ENCODE peak calls at places on chromosomes 2 and 18, in eight cellular contexts. H is activated gamma-delta T cell treated with Interleukin-2 at 50 U/mL for 16 hours; R is D341Med; E is stimulated activated CD8-positive, alpha-beta memory T cell treated with anti-CD3 and anti-CD28 coated beads, Interleukin-2, amount 100 ng/mL, for 48 hours; P is M059J; I is GF-D8; X is CD8-positive, alpha-beta T cell; W is H7. B is an unnamed sample.
A peak's percentile ranks its signal among the peaks of the same experiment; 100 is the strongest.

GRCh38 chr18:63142502-63143045 is 177.0 kb downstream of the BCL2 start:
- DNase-seq in H (no peak), R (no peak), E (no peak), P (no peak), I (no peak), X (no peak), W (no peak), B (no peak)

GRCh38 chr18:11398625-11399024 is 210.8 kb upstream of the SLC35G4 start:
- DNase-seq in H (no peak), R (no peak), E (no peak), P (peak; percentile 33), I (no peak), X (no peak), W (no peak), B (no peak)

GRCh38 chr2:51996569-51996917 is 964.6 kb upstream of the NRXN1 start:
- DNase-seq in H (no peak), R (no peak), E (no peak), P (no peak), I (no peak), X (no peak), W (no peak), B (no peak)

GRCh38 chr2:226664140-226664539 is 135.5 kb downstream of the IRS1 start:
- DNase-seq in H (no peak), R (no peak), E (no peak), P (peak; percentile 72), I (no peak), X (no peak), W (no peak), B (no peak)

GRCh38 chr2:60294901-60295590 is 258.4 kb downstream of the BCL11A start:
- DNase-seq in H (no peak), R (no peak), E (no peak), P (no peak), I (no peak), X (no peak), W (peak; percentile 54), B (no peak)

GRCh38 chr2:134919360-134920210 is 963 bp downstream of the CCNT2 start:
- DNase-seq in H (peak; percentile 30), R (no peak), E (peak; percentile 34), P (peak; percentile 45), I (no peak), X (no peak), W (peak; percentile 22), B (no peak)

GRCh38 chr2:26840937-26841610 is 6.9 kb upstream of the DPYSL5 start:
- DNase-seq in H (no peak), R (peak; percentile 59), E (no peak), P (no peak), I (peak; percentile 17), X (no peak), W (no peak), B (no peak)

GRCh38 chr2:129606496-129607270 is 372.8 kb upstream of the RAB6C start:
- DNase-seq in H (no peak), R (no peak), E (no peak), P (no peak), I (no peak), X (no peak), W (no peak), B (peak; percentile 38)

GRCh38 chr2:27720004-27720551 is 51.4 kb upstream of the MRPL33 start:
- DNase-seq in H (peak; percentile 19), R (no peak), E (peak; percentile 48), P (peak; percentile 97), I (no peak), X (no peak), W (no peak), B (no peak)

GRCh38 chr2:25698752-25699151 is 25.4 kb upstream of the DTNB start:
- DNase-seq in H (no peak), R (no peak), E (no peak), P (peak; percentile 56), I (no peak), X (no peak), W (no peak), B (no peak)

GRCh38 chr18:23970161-23971153 is 44.1 kb upstream of the TTC39C start:
- DNase-seq in H (peak; percentile 64), R (no peak), E (no peak), P (peak; percentile 39), I (no peak), X (peak; percentile 44), W (no peak), B (no peak)

GRCh38 chr18:23682045-23682444 is 7.2 kb upstream of the LAMA3 start:
- DNase-seq in H (no peak), R (no peak), E (no peak), P (no peak), I (no peak), X (no peak), W (no peak), B (no peak)

GRCh38 chr2:120516323-120517314 is 170.7 kb downstream of the INHBB start:
- DNase-seq in H (no peak), R (no peak), E (no peak), P (peak; percentile 20), I (no peak), X (no peak), W (no peak), B (no peak)

GRCh38 chr2:237161239-237161638 is 75.5 kb downstream of the COPS8 start:
- DNase-seq in H (no peak), R (no peak), E (no peak), P (no peak), I (no peak), X (no peak), W (no peak), B (no peak)

GRCh38 chr2:64268330-64268729 is 124.1 kb upstream of the PELI1 start:
- DNase-seq in H (no peak), R (no peak), E (no peak), P (peak; percentile 38), I (no peak), X (no peak), W (no peak), B (no peak)